ENCODE peak calls at places on chromosomes 1 and 21, in nine cellular contexts. One of them, this sample, is unnamed.
A peak's percentile ranks its signal among the peaks of the same experiment; 100 is the strongest.

GRCh38 chr1:200512191-200512590 is 102.4 kb upstream of the ZNF281 start:
- DNase-seq in BJ: no peak
- DNase-seq in amniotic stem cell: peak; percentile 22
- DNase-seq in Calu3: no peak
- DNase-seq in NB4: peak; percentile 11
- DNase-seq in cardiac fibroblast: peak; percentile 71
- DNase-seq in ovary: no peak
- DNase-seq in lower lobe of right lung: no peak
- DNase-seq in HEK293T: no peak
- DNase-seq in this sample: no peak

GRCh38 chr21:25638634-25639166 is 358 bp upstream of the JAM2 start:
- DNase-seq in BJ: no peak
- DNase-seq in amniotic stem cell: no peak
- DNase-seq in Calu3: no peak
- DNase-seq in NB4: no peak
- DNase-seq in cardiac fibroblast: peak; percentile 15
- DNase-seq in ovary: no peak
- DNase-seq in lower lobe of right lung: no peak
- DNase-seq in HEK293T: no peak
- DNase-seq in this sample: no peak

GRCh38 chr1:63329621-63330330 is 7.4 kb downstream of the FOXD3 start:
- DNase-seq in BJ: no peak
- DNase-seq in amniotic stem cell: no peak
- DNase-seq in Calu3: no peak
- DNase-seq in NB4: no peak
- DNase-seq in cardiac fibroblast: no peak
- DNase-seq in ovary: no peak
- DNase-seq in lower lobe of right lung: no peak
- DNase-seq in HEK293T: no peak
- DNase-seq in this sample: no peak

GRCh38 chr1:2394220-2394619 is 2.6 kb downstream of the RER1 start:
- DNase-seq in BJ: no peak
- DNase-seq in amniotic stem cell: no peak
- DNase-seq in Calu3: no peak
- DNase-seq in NB4: no peak
- DNase-seq in cardiac fibroblast: no peak
- DNase-seq in ovary: no peak
- DNase-seq in lower lobe of right lung: no peak
- DNase-seq in HEK293T: no peak
- DNase-seq in this sample: no peak

GRCh38 chr1:22177354-22178003 is 34.6 kb upstream of the WNT4 start:
- DNase-seq in BJ: no peak
- DNase-seq in amniotic stem cell: no peak
- DNase-seq in Calu3: no peak
- DNase-seq in NB4: no peak
- DNase-seq in cardiac fibroblast: no peak
- DNase-seq in ovary: no peak
- DNase-seq in lower lobe of right lung: no peak
- DNase-seq in HEK293T: no peak
- DNase-seq in this sample: no peak

GRCh38 chr1:180854456-180854855 is 58.2 kb upstream of the KIAA1614 start:
- DNase-seq in BJ: no peak
- DNase-seq in amniotic stem cell: no peak
- DNase-seq in Calu3: no peak
- DNase-seq in NB4: no peak
- DNase-seq in cardiac fibroblast: no peak
- DNase-seq in ovary: no peak
- DNase-seq in lower lobe of right lung: no peak
- DNase-seq in HEK293T: no peak
- DNase-seq in this sample: no peak

GRCh38 chr1:185821612-185822385 is 87.6 kb downstream of the HMCN1 start:
- DNase-seq in BJ: no peak
- DNase-seq in amniotic stem cell: no peak
- DNase-seq in Calu3: no peak
- DNase-seq in NB4: peak; percentile 3
- DNase-seq in cardiac fibroblast: no peak
- DNase-seq in ovary: no peak
- DNase-seq in lower lobe of right lung: no peak
- DNase-seq in HEK293T: no peak
- DNase-seq in this sample: no peak

GRCh38 chr1:237736372-237737029 is 154.2 kb downstream of the ZP4 start:
- DNase-seq in BJ: no peak
- DNase-seq in amniotic stem cell: no peak
- DNase-seq in Calu3: peak; percentile 19
- DNase-seq in NB4: peak; percentile 1
- DNase-seq in cardiac fibroblast: no peak
- DNase-seq in ovary: no peak
- DNase-seq in lower lobe of right lung: no peak
- DNase-seq in HEK293T: peak; percentile 58
- DNase-seq in this sample: no peak

GRCh38 chr1:112092656-112093371 is 103.3 kb upstream of the KCND3 start:
- DNase-seq in BJ: no peak
- DNase-seq in amniotic stem cell: no peak
- DNase-seq in Calu3: no peak
- DNase-seq in NB4: no peak
- DNase-seq in cardiac fibroblast: no peak
- DNase-seq in ovary: no peak
- DNase-seq in lower lobe of right lung: no peak
- DNase-seq in HEK293T: no peak
- DNase-seq in this sample: no peak

GRCh38 chr1:25195835-25196234 is 36.5 kb downstream of the SYF2 start:
- DNase-seq in BJ: no peak
- DNase-seq in amniotic stem cell: no peak
- DNase-seq in Calu3: no peak
- DNase-seq in NB4: no peak
- DNase-seq in cardiac fibroblast: no peak
- DNase-seq in ovary: no peak
- DNase-seq in lower lobe of right lung: no peak
- DNase-seq in HEK293T: no peak
- DNase-seq in this sample: no peak

GRCh38 chr21:37784591-37785318 is 131.5 kb downstream of the KCNJ6 start:
- DNase-seq in BJ: no peak
- DNase-seq in amniotic stem cell: no peak
- DNase-seq in Calu3: no peak
- DNase-seq in NB4: no peak
- DNase-seq in cardiac fibroblast: peak; percentile 70
- DNase-seq in ovary: no peak
- DNase-seq in lower lobe of right lung: no peak
- DNase-seq in HEK293T: no peak
- DNase-seq in this sample: peak; percentile 47

GRCh38 chr1:37930246-37931142 is 16.4 kb downstream of the INPP5B start:
- DNase-seq in BJ: no peak
- DNase-seq in amniotic stem cell: no peak
- DNase-seq in Calu3: peak; percentile 24
- DNase-seq in NB4: peak; percentile 88
- DNase-seq in cardiac fibroblast: no peak
- DNase-seq in ovary: no peak
- DNase-seq in lower lobe of right lung: peak; percentile 73
- DNase-seq in HEK293T: no peak
- DNase-seq in this sample: no peak

GRCh38 chr1:5814046-5814619 is 178.1 kb downstream of the NPHP4 start:
- DNase-seq in BJ: no peak
- DNase-seq in amniotic stem cell: no peak
- DNase-seq in Calu3: no peak
- DNase-seq in NB4: peak; percentile 32
- DNase-seq in cardiac fibroblast: no peak
- DNase-seq in ovary: no peak
- DNase-seq in lower lobe of right lung: no peak
- DNase-seq in HEK293T: no peak
- DNase-seq in this sample: no peak

GRCh38 chr21:38982804-38983203 is 177.1 kb downstream of the ETS2 start:
- DNase-seq in BJ: no peak
- DNase-seq in amniotic stem cell: no peak
- DNase-seq in Calu3: no peak
- DNase-seq in NB4: no peak
- DNase-seq in cardiac fibroblast: no peak
- DNase-seq in ovary: no peak
- DNase-seq in lower lobe of right lung: no peak
- DNase-seq in HEK293T: no peak
- DNase-seq in this sample: no peak

GRCh38 chr1:19395678-19396192 is 83.6 kb downstream of the SLC66A1 start:
- DNase-seq in BJ: peak; percentile 78
- DNase-seq in amniotic stem cell: peak; percentile 78
- DNase-seq in Calu3: no peak
- DNase-seq in NB4: no peak
- DNase-seq in cardiac fibroblast: peak; percentile 49
- DNase-seq in ovary: no peak
- DNase-seq in lower lobe of right lung: no peak
- DNase-seq in HEK293T: no peak
- DNase-seq in this sample: no peak

GRCh38 chr1:93348104-93348780 is 2.5 kb downstream of the DR1 start:
- DNase-seq in BJ: no peak
- DNase-seq in amniotic stem cell: no peak
- DNase-seq in Calu3: no peak
- DNase-seq in NB4: no peak
- DNase-seq in cardiac fibroblast: no peak
- DNase-seq in ovary: no peak
- DNase-seq in lower lobe of right lung: no peak
- DNase-seq in HEK293T: no peak
- DNase-seq in this sample: no peak